ENCODE peak calls at places on chromosomes 7 and 10, in seven cellular contexts. One of them, this sample, is unnamed.

GRCh38 chr10:15166325-15166724 is 2.2 kb downstream of the NMT2 start:
- DNase-seq in endothelial cell of umbilical vein: peak
- DNase-seq in pancreas: no peak
- DNase-seq in lung microvascular endothelial cell: no peak
- DNase-seq in glomerular endothelial cell: no peak
- DNase-seq in stimulated activated CD4-positive, alpha-beta T cell treated with anti-CD3 and anti-CD28 coated beads, Interleukin-15, amount 100 ng/mL, for 1 hour: no peak
- DNase-seq in germinal center: no peak
- DNase-seq in this sample: no peak

GRCh38 chr7:42893341-42894242 is 18.3 kb downstream of the C7orf25 start:
- DNase-seq in endothelial cell of umbilical vein: no peak
- DNase-seq in pancreas: no peak
- DNase-seq in lung microvascular endothelial cell: no peak
- DNase-seq in glomerular endothelial cell: no peak
- DNase-seq in stimulated activated CD4-positive, alpha-beta T cell treated with anti-CD3 and anti-CD28 coated beads, Interleukin-15, amount 100 ng/mL, for 1 hour: no peak
- DNase-seq in germinal center: no peak
- DNase-seq in this sample: no peak

GRCh38 chr7:135743907-135744789 is 4.5 kb downstream of the FAM180A start:
- DNase-seq in endothelial cell of umbilical vein: no peak
- DNase-seq in pancreas: no peak
- DNase-seq in lung microvascular endothelial cell: no peak
- DNase-seq in glomerular endothelial cell: no peak
- DNase-seq in stimulated activated CD4-positive, alpha-beta T cell treated with anti-CD3 and anti-CD28 coated beads, Interleukin-15, amount 100 ng/mL, for 1 hour: no peak
- DNase-seq in germinal center: no peak
- DNase-seq in this sample: no peak

GRCh38 chr10:104515670-104516199 is 125.4 kb upstream of the SORCS3 start:
- DNase-seq in endothelial cell of umbilical vein: no peak
- DNase-seq in pancreas: no peak
- DNase-seq in lung microvascular endothelial cell: no peak
- DNase-seq in glomerular endothelial cell: no peak
- DNase-seq in stimulated activated CD4-positive, alpha-beta T cell treated with anti-CD3 and anti-CD28 coated beads, Interleukin-15, amount 100 ng/mL, for 1 hour: no peak
- DNase-seq in germinal center: no peak
- DNase-seq in this sample: no peak

GRCh38 chr7:73717991-73718405 is 1.5 kb downstream of the STX1A start:
- DNase-seq in endothelial cell of umbilical vein: peak
- DNase-seq in pancreas: no peak
- DNase-seq in lung microvascular endothelial cell: peak
- DNase-seq in glomerular endothelial cell: peak
- DNase-seq in stimulated activated CD4-positive, alpha-beta T cell treated with anti-CD3 and anti-CD28 coated beads, Interleukin-15, amount 100 ng/mL, for 1 hour: peak
- DNase-seq in germinal center: no peak
- DNase-seq in this sample: no peak

GRCh38 chr7:22190736-22191135 is 166.2 kb downstream of the RAPGEF5 start:
- DNase-seq in endothelial cell of umbilical vein: no peak
- DNase-seq in pancreas: no peak
- DNase-seq in lung microvascular endothelial cell: no peak
- DNase-seq in glomerular endothelial cell: no peak
- DNase-seq in stimulated activated CD4-positive, alpha-beta T cell treated with anti-CD3 and anti-CD28 coated beads, Interleukin-15, amount 100 ng/mL, for 1 hour: no peak
- DNase-seq in germinal center: no peak
- DNase-seq in this sample: no peak

GRCh38 chr7:122528879-122529481 is 169.9 kb downstream of the RNF133 start:
- DNase-seq in endothelial cell of umbilical vein: peak
- DNase-seq in pancreas: no peak
- DNase-seq in lung microvascular endothelial cell: peak
- DNase-seq in glomerular endothelial cell: peak
- DNase-seq in stimulated activated CD4-positive, alpha-beta T cell treated with anti-CD3 and anti-CD28 coated beads, Interleukin-15, amount 100 ng/mL, for 1 hour: no peak
- DNase-seq in germinal center: peak
- DNase-seq in this sample: peak

GRCh38 chr10:43940898-43941777 is 292.5 kb upstream of the ZNF32 start:
- DNase-seq in endothelial cell of umbilical vein: no peak
- DNase-seq in pancreas: peak
- DNase-seq in lung microvascular endothelial cell: no peak
- DNase-seq in glomerular endothelial cell: no peak
- DNase-seq in stimulated activated CD4-positive, alpha-beta T cell treated with anti-CD3 and anti-CD28 coated beads, Interleukin-15, amount 100 ng/mL, for 1 hour: no peak
- DNase-seq in germinal center: no peak
- DNase-seq in this sample: no peak

GRCh38 chr10:13930123-13930522 is 343.4 kb downstream of the PRPF18 start:
- DNase-seq in endothelial cell of umbilical vein: no peak
- DNase-seq in pancreas: no peak
- DNase-seq in lung microvascular endothelial cell: no peak
- DNase-seq in glomerular endothelial cell: no peak
- DNase-seq in stimulated activated CD4-positive, alpha-beta T cell treated with anti-CD3 and anti-CD28 coated beads, Interleukin-15, amount 100 ng/mL, for 1 hour: no peak
- DNase-seq in germinal center: no peak
- DNase-seq in this sample: no peak

GRCh38 chr10:16606923-16607322 is 85.2 kb upstream of the C1QL3 start:
- DNase-seq in endothelial cell of umbilical vein: no peak
- DNase-seq in pancreas: no peak
- DNase-seq in lung microvascular endothelial cell: no peak
- DNase-seq in glomerular endothelial cell: no peak
- DNase-seq in stimulated activated CD4-positive, alpha-beta T cell treated with anti-CD3 and anti-CD28 coated beads, Interleukin-15, amount 100 ng/mL, for 1 hour: no peak
- DNase-seq in germinal center: no peak
- DNase-seq in this sample: no peak

GRCh38 chr7:84055904-84056615 is 138.5 kb downstream of the SEMA3A start:
- DNase-seq in endothelial cell of umbilical vein: no peak
- DNase-seq in pancreas: no peak
- DNase-seq in lung microvascular endothelial cell: no peak
- DNase-seq in glomerular endothelial cell: no peak
- DNase-seq in stimulated activated CD4-positive, alpha-beta T cell treated with anti-CD3 and anti-CD28 coated beads, Interleukin-15, amount 100 ng/mL, for 1 hour: no peak
- DNase-seq in germinal center: no peak
- DNase-seq in this sample: no peak

GRCh38 chr7:113015038-113015645 is 71.5 kb downstream of the GPR85 start:
- DNase-seq in endothelial cell of umbilical vein: peak
- DNase-seq in pancreas: no peak
- DNase-seq in lung microvascular endothelial cell: peak
- DNase-seq in glomerular endothelial cell: peak
- DNase-seq in stimulated activated CD4-positive, alpha-beta T cell treated with anti-CD3 and anti-CD28 coated beads, Interleukin-15, amount 100 ng/mL, for 1 hour: no peak
- DNase-seq in germinal center: no peak
- DNase-seq in this sample: no peak

GRCh38 chr10:95831515-95831914 is 75.6 kb downstream of the ENTPD1 start:
- DNase-seq in endothelial cell of umbilical vein: no peak
- DNase-seq in pancreas: no peak
- DNase-seq in lung microvascular endothelial cell: no peak
- DNase-seq in glomerular endothelial cell: no peak
- DNase-seq in stimulated activated CD4-positive, alpha-beta T cell treated with anti-CD3 and anti-CD28 coated beads, Interleukin-15, amount 100 ng/mL, for 1 hour: no peak
- DNase-seq in germinal center: no peak
- DNase-seq in this sample: no peak

GRCh38 chr10:34280599-34281374 is 534.3 kb downstream of the PARD3 start:
- DNase-seq in endothelial cell of umbilical vein: peak
- DNase-seq in pancreas: peak
- DNase-seq in lung microvascular endothelial cell: peak
- DNase-seq in glomerular endothelial cell: peak
- DNase-seq in stimulated activated CD4-positive, alpha-beta T cell treated with anti-CD3 and anti-CD28 coated beads, Interleukin-15, amount 100 ng/mL, for 1 hour: no peak
- DNase-seq in germinal center: no peak
- DNase-seq in this sample: no peak

GRCh38 chr7:51160990-51161615 is 155.5 kb downstream of the COBL start:
- DNase-seq in endothelial cell of umbilical vein: peak
- DNase-seq in pancreas: peak
- DNase-seq in lung microvascular endothelial cell: peak
- DNase-seq in glomerular endothelial cell: no peak
- DNase-seq in stimulated activated CD4-positive, alpha-beta T cell treated with anti-CD3 and anti-CD28 coated beads, Interleukin-15, amount 100 ng/mL, for 1 hour: peak
- DNase-seq in germinal center: peak
- DNase-seq in this sample: peak

GRCh38 chr10:7432884-7433726 is 22.3 kb upstream of the SFMBT2 start:
- DNase-seq in endothelial cell of umbilical vein: peak
- DNase-seq in pancreas: no peak
- DNase-seq in lung microvascular endothelial cell: no peak
- DNase-seq in glomerular endothelial cell: no peak
- DNase-seq in stimulated activated CD4-positive, alpha-beta T cell treated with anti-CD3 and anti-CD28 coated beads, Interleukin-15, amount 100 ng/mL, for 1 hour: no peak
- DNase-seq in germinal center: no peak
- DNase-seq in this sample: no peak

GRCh38 chr7:113768256-113768847 is 150.5 kb downstream of the PPP1R3A start:
- DNase-seq in endothelial cell of umbilical vein: no peak
- DNase-seq in pancreas: no peak
- DNase-seq in lung microvascular endothelial cell: no peak
- DNase-seq in glomerular endothelial cell: no peak
- DNase-seq in stimulated activated CD4-positive, alpha-beta T cell treated with anti-CD3 and anti-CD28 coated beads, Interleukin-15, amount 100 ng/mL, for 1 hour: no peak
- DNase-seq in germinal center: no peak
- DNase-seq in this sample: no peak

GRCh38 chr10:61313460-61313859 is 139.7 kb downstream of the TMEM26 start:
- DNase-seq in endothelial cell of umbilical vein: peak
- DNase-seq in pancreas: no peak
- DNase-seq in lung microvascular endothelial cell: no peak
- DNase-seq in glomerular endothelial cell: no peak
- DNase-seq in stimulated activated CD4-positive, alpha-beta T cell treated with anti-CD3 and anti-CD28 coated beads, Interleukin-15, amount 100 ng/mL, for 1 hour: no peak
- DNase-seq in germinal center: no peak
- DNase-seq in this sample: no peak

GRCh38 chr7:69803699-69804516 is 205.6 kb downstream of the AUTS2 start:
- DNase-seq in endothelial cell of umbilical vein: no peak
- DNase-seq in pancreas: no peak
- DNase-seq in lung microvascular endothelial cell: no peak
- DNase-seq in glomerular endothelial cell: no peak
- DNase-seq in stimulated activated CD4-positive, alpha-beta T cell treated with anti-CD3 and anti-CD28 coated beads, Interleukin-15, amount 100 ng/mL, for 1 hour: no peak
- DNase-seq in germinal center: no peak
- DNase-seq in this sample: no peak

GRCh38 chr10:48470115-48470892 is 134.6 kb downstream of the ARHGAP22 start:
- DNase-seq in endothelial cell of umbilical vein: peak
- DNase-seq in pancreas: no peak
- DNase-seq in lung microvascular endothelial cell: peak
- DNase-seq in glomerular endothelial cell: peak
- DNase-seq in stimulated activated CD4-positive, alpha-beta T cell treated with anti-CD3 and anti-CD28 coated beads, Interleukin-15, amount 100 ng/mL, for 1 hour: no peak
- DNase-seq in germinal center: no peak
- DNase-seq in this sample: no peak